ENCODE peak calls at places on chromosome 1, in four cellular contexts. D, K, I and S are unnamed samples.

GRCh38 chr1:8082945-8083344 is 56.8 kb upstream of the ERRFI1 start:
- DNase-seq in D (no peak), K (no peak), I (no peak), S (peak)

GRCh38 chr1:205688681-205689080 is 8.4 kb upstream of the SLC45A3 start:
- DNase-seq in D (no peak), K (no peak), I (no peak), S (no peak)

GRCh38 chr1:100952104-100952745 is 56.3 kb downstream of the SLC30A7 start:
- DNase-seq in D (no peak), K (no peak), I (no peak), S (no peak)

GRCh38 chr1:153968400-153968799 is 698 bp downstream of the CREB3L4 start:
- DNase-seq in D (peak), K (no peak), I (no peak), S (no peak)

GRCh38 chr1:155884028-155884950 is 24.9 kb downstream of the SYT11 start:
- DNase-seq in D (peak), K (no peak), I (no peak), S (no peak)

GRCh38 chr1:2856821-2857290 is 55.4 kb upstream of the TTC34 start:
- DNase-seq in D (no peak), K (no peak), I (no peak), S (no peak)

GRCh38 chr1:204188959-204189639 is 7.2 kb downstream of the KISS1 start:
- DNase-seq in D (no peak), K (no peak), I (peak), S (no peak)

GRCh38 chr1:103461171-103462105 is 64.1 kb upstream of the RNPC3 start:
- DNase-seq in D (peak), K (no peak), I (no peak), S (no peak)

GRCh38 chr1:54199765-54200518 is at the start of the genes CYB5RL and MRPL37:
- DNase-seq in D (peak), K (peak), I (peak), S (peak)

GRCh38 chr1:43549921-43550597 is 19.4 kb downstream of the PTPRF start:
- DNase-seq in D (peak), K (peak), I (no peak), S (no peak)

GRCh38 chr1:246210751-246211150 is 296.3 kb downstream of the SMYD3 start:
- DNase-seq in D (no peak), K (peak), I (no peak), S (no peak)

DNA sequence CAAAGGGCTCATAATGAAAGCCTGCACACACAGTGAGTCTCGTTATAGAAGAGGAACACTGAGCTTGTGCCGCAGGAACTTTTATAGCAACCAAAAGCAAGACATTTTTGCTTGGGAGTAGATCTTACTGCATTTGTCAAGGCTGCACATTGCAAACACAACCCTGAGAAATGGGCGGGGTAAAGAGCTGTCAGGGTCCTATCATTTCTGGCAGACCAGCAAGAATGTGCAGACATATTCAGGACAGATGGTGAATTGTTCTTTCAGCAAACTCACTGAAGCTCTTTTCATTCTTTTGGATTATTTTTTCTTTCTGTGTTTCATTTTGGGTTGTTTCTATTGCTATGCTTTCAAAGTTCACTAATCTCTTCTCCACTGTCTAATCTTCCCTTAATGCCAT is 5.1 kb upstream of the ACTN2 start:
- DNase-seq in D (no peak), K (no peak), I (no peak), S (no peak)
- TF ChIP-seq CBFB in D (no peak), K (no peak), I (no peak), S (no peak)

GRCh38 chr1:186882372-186883134 is 53.8 kb downstream of the PLA2G4A start:
- DNase-seq in D (no peak), K (no peak), I (no peak), S (no peak)
- TF ChIP-seq CBFB in D (no peak), K (no peak), I (no peak), S (no peak)

GRCh38 chr1:223702735-223703667 is 9.3 kb upstream of the CAPN2 start:
- DNase-seq in D (no peak), K (no peak), I (no peak), S (no peak)

GRCh38 chr1:223695941-223696340 is 16.4 kb upstream of the CAPN2 start:
- DNase-seq in D (no peak), K (no peak), I (no peak), S (no peak)

GRCh38 chr1:223700942-223701637 is 11.2 kb upstream of the CAPN2 start:
- DNase-seq in D (peak), K (no peak), I (no peak), S (peak)

GRCh38 chr1:223703668-223704013 is 8.7 kb upstream of the CAPN2 start:
- DNase-seq in D (no peak), K (no peak), I (no peak), S (no peak)

DNA sequence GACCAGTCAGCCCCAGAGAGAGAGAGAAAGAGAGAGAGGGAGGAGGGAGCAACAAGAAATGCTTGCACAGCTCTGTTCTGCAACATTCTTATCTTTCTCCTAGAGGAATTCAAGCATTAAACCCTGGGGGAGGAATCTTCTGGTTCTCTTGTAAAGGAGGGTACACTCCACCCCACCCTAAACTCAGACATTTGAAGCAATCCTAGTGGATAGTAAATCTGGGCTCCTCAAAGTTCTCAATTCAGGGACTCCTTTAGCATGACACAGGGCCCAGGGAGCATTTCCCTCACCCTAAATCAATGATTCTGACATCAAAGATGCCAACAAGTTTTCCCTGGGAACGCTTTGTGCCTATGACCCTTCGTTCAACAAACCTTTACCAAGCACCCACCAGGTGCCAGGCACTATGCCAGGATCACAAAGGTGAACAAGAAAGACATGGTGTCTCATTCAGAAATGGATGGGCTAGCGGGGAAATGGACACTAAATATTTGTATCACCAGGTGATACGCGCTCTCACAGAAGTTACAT is 11.9 kb upstream of the CAPN2 start:
- DNase-seq in D (no peak), K (no peak), I (no peak), S (no peak)
- TF ChIP-seq CBFB in D (no peak), K (no peak), I (no peak), S (no peak)

DNA sequence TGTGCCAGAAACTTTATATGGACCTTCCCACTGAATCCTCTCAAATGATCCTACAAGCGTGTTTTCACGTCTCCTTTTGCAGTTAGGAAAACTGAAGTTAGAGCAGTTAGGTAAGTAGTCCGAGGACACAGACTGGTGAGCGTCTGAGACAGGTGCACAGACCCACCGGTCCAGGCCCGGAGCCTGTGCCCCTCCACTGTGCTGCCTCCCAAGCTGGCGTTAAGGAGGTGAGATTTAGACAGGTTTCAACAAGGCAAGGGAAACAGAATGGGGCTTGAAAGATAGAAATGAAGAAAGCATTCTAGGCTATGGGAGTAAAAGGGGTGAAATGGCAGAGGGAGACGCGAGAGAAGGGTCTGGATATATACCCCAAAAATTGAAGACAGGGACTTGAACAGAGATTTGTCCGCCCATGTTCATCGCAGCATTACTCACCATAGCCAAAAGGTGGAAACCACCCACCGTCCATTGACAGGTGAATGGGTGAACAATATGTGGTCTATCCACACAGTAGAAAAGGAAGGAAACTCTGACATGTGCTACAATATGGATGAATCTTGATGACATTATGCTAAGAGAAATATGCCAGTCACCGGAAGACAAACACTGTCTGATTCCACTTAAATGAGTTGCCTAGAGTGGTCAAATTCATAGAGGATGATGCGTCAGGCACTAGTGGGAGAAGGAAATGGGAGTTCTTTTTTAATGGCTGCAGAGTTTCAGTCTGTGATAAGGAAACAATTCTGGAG is 15.7 kb upstream of the PKP1 start:
- DNase-seq in D (no peak), K (no peak), I (no peak), S (no peak)
- TF ChIP-seq CBFB in D (no peak), K (no peak), I (no peak), S (no peak)

GRCh38 chr1:170067253-170067819 is 7.2 kb downstream of the KIFAP3 start:
- DNase-seq in D (peak), K (no peak), I (peak), S (no peak)
- TF ChIP-seq CBFB in D (no peak), K (no peak), I (no peak), S (no peak)

GRCh38 chr1:117674521-117675400 is 68.9 kb downstream of the TENT5C start:
- DNase-seq in D (peak), K (no peak), I (no peak), S (no peak)
- TF ChIP-seq CBFB in D (no peak), K (no peak), I (no peak), S (no peak)

DNA sequence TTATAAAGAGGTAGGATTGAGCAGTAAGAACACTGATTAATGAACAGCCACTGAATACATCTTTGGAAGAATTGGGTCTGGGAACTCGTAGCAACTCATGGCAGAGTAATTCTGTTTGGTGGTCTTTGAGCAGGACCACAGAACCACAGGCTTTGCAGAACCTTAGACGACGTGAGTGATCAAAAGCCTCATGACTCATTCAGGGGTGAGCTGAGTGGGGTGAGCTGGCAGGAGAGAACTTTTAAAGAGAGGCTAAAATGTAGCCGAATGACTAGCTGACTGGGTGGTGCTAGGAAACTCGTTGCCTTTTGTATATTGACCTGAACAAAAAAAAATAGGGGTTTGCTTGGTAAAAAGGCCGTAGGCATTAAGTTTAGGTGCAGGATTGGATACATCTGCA is 313.8 kb downstream of the TGFB2 start:
- DNase-seq in D (no peak), K (no peak), I (no peak), S (no peak)
- TF ChIP-seq CBFB in D (no peak), K (no peak), I (no peak), S (no peak)

GRCh38 chr1:23081376-23081775 is 62.1 kb downstream of the KDM1A start:
- DNase-seq in D (no peak), K (peak), I (no peak), S (no peak)
- TF ChIP-seq CBFB in D (no peak), K (no peak), I (no peak), S (no peak)

GRCh38 chr1:151858030-151858746 is 4.7 kb upstream of the THEM5 start:
- DNase-seq in D (no peak), K (no peak), I (no peak), S (no peak)
- TF ChIP-seq CBFB in D (no peak), K (no peak), I (no peak), S (no peak)

GRCh38 chr1:50661626-50662025 is 238.4 kb upstream of the DMRTA2 start:
- DNase-seq in D (no peak), K (no peak), I (no peak), S (no peak)
- TF ChIP-seq CBFB in D (no peak), K (no peak), I (no peak), S (no peak)